ENCODE peak calls at places on chromosomes 12 and 14, in eight cellular contexts. A, C, N, P, K, S, T and U are unnamed samples.

GRCh38 chr12:104508752-104509446 is 52.2 kb downstream of the CHST11 start:
- DNase-seq in T (no peak), A (no peak), N (no peak), C (no peak), P (no peak), S (no peak), K (no peak), U (no peak)

GRCh38 chr14:102923920-102924486 is 1.5 kb downstream of the AMN start:
- DNase-seq in C (no peak), A (no peak), T (no peak), P (no peak), S (no peak), N (no peak), K (no peak), U (no peak)

GRCh38 chr12:93883436-93884154 is 206.4 kb downstream of the CRADD start:
- DNase-seq in K (no peak), C (no peak), T (no peak), A (no peak), P (no peak), S (peak; percentile 92), N (no peak), U (no peak)

GRCh38 chr12:126483145-126484068 is 1418.2 kb downstream of the AACS start:
- DNase-seq in C (no peak), T (no peak), A (no peak), K (no peak), S (peak; percentile 61), N (no peak), P (no peak), U (no peak)

GRCh38 chr12:104197264-104197663 is 18.3 kb upstream of the TXNRD1 start:
- DNase-seq in K (no peak), N (no peak), P (no peak), T (no peak), C (no peak), A (no peak), S (peak; percentile 52), U (no peak)

GRCh38 chr14:74048291-74048690 is 29.1 kb downstream of the BBOF1 start:
- DNase-seq in P (no peak), C (no peak), K (no peak), A (no peak), T (peak; percentile 20), S (no peak), N (no peak), U (no peak)

GRCh38 chr12:118185602-118186397 is 49.9 kb downstream of the PEBP1 start:
- DNase-seq in K (no peak), T (no peak), P (no peak), C (no peak), S (no peak), A (no peak), N (no peak), U (no peak)

GRCh38 chr12:121975029-121975428 is 46.7 kb upstream of the BCL7A start:
- DNase-seq in A (no peak), T (no peak), K (no peak), S (no peak), C (no peak), P (no peak), N (no peak), U (no peak)

GRCh38 chr12:49959570-49960473 is 1.9 kb upstream of the AQP5 start:
- DNase-seq in P (no peak), K (no peak), A (peak; percentile 19), T (peak; percentile 88), C (no peak), N (no peak), S (no peak), U (peak; percentile 46)

GRCh38 chr12:121812320-121812871 is 8.6 kb downstream of the SETD1B start:
- DNase-seq in C (peak; percentile 88), K (no peak), P (no peak), N (peak; percentile 78), A (peak; percentile 68), T (peak; percentile 53), S (peak; percentile 87), U (peak; percentile 80)

GRCh38 chr14:84375235-84375634 is 1154.7 kb upstream of the FLRT2 start:
- DNase-seq in N (no peak), P (no peak), A (no peak), S (no peak), K (no peak), C (no peak), T (peak; percentile 30), U (no peak)

GRCh38 chr14:39492267-39492666 is 60.0 kb upstream of the FBXO33 start:
- DNase-seq in P (no peak), C (no peak), N (no peak), S (peak; percentile 84), T (no peak), A (no peak), K (no peak), U (no peak)

GRCh38 chr14:49977126-49977841 is 84.4 kb downstream of the ARF6 start:
- DNase-seq in N (no peak), S (no peak), A (no peak), K (no peak), P (peak; percentile 76), T (peak; percentile 27), C (no peak), U (no peak)

GRCh38 chr12:89421093-89421835 is 69.0 kb upstream of the DUSP6 start:
- DNase-seq in C (no peak), N (no peak), K (no peak), S (no peak), P (no peak), A (no peak), T (no peak), U (no peak)
- TF ChIP-seq CTCF in C (peak; percentile 15), N (no peak), K (no peak), S (no peak), P (no peak), A (peak; percentile 40), T (no peak), U (no peak)

GRCh38 chr14:38053684-38054083 is 154.0 kb upstream of the SSTR1 start:
- DNase-seq in A (no peak), T (no peak), N (no peak), K (no peak), P (no peak), S (peak; percentile 21), C (no peak), U (no peak)

GRCh38 chr14:38056270-38056669 is 151.4 kb upstream of the SSTR1 start:
- DNase-seq in T (no peak), N (no peak), C (no peak), P (no peak), A (no peak), K (no peak), S (no peak), U (no peak)
- TF ChIP-seq CTCF in T (no peak), N (no peak), C (no peak), P (no peak), A (no peak), K (no peak), S (no peak), U (no peak)

GRCh38 chr12:14240873-14241220 is 124.6 kb upstream of the ATF7IP start:
- DNase-seq in K (no peak), C (no peak), A (no peak), S (no peak), N (no peak), P (no peak), T (no peak), U (no peak)

GRCh38 chr12:14243941-14244340 is 121.5 kb upstream of the ATF7IP start:
- DNase-seq in C (no peak), P (no peak), N (no peak), A (no peak), T (no peak), S (no peak), K (no peak), U (no peak)

GRCh38 chr12:14247166-14247565 is 118.3 kb upstream of the ATF7IP start:
- DNase-seq in S (no peak), N (no peak), C (no peak), A (no peak), K (no peak), T (no peak), P (no peak), U (no peak)

GRCh38 chr12:14249368-14249767 is 116.1 kb upstream of the ATF7IP start:
- DNase-seq in T (no peak), N (no peak), S (no peak), A (no peak), K (no peak), C (no peak), P (no peak), U (no peak)

GRCh38 chr12:14244876-14245669 is 120.4 kb upstream of the ATF7IP start:
- DNase-seq in A (no peak), S (no peak), N (no peak), C (no peak), T (peak; percentile 32), K (no peak), P (no peak), U (no peak)
- TF ChIP-seq CTCF in A (no peak), S (no peak), N (no peak), C (no peak), T (no peak), K (no peak), P (no peak), U (no peak)

DNA sequence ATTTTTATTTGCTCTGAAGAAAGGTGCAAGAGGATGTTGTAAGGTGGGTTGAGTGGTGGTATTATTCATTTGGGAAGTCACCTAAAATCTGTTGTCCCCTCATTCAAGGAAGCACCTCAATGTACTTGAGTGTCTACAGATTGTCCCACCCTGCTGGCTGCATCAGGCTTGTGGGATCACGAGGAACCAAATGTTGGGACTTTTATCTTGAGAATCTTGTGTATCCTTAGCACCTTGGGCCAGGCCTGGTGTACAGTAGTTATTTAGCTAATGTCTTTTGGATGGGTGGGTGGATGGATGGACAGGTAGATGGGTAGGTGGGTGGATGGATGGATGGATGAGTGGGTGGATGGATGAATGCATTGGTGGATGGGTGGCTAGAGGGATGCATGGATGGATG is 519.3 kb downstream of the BCL11B start:
- DNase-seq in C (no peak), P (no peak), T (no peak), A (no peak), N (no peak), K (no peak), S (no peak), U (no peak)
- TF ChIP-seq CTCF in C (no peak), P (no peak), T (no peak), A (no peak), N (no peak), K (no peak), S (no peak), U (no peak)

DNA sequence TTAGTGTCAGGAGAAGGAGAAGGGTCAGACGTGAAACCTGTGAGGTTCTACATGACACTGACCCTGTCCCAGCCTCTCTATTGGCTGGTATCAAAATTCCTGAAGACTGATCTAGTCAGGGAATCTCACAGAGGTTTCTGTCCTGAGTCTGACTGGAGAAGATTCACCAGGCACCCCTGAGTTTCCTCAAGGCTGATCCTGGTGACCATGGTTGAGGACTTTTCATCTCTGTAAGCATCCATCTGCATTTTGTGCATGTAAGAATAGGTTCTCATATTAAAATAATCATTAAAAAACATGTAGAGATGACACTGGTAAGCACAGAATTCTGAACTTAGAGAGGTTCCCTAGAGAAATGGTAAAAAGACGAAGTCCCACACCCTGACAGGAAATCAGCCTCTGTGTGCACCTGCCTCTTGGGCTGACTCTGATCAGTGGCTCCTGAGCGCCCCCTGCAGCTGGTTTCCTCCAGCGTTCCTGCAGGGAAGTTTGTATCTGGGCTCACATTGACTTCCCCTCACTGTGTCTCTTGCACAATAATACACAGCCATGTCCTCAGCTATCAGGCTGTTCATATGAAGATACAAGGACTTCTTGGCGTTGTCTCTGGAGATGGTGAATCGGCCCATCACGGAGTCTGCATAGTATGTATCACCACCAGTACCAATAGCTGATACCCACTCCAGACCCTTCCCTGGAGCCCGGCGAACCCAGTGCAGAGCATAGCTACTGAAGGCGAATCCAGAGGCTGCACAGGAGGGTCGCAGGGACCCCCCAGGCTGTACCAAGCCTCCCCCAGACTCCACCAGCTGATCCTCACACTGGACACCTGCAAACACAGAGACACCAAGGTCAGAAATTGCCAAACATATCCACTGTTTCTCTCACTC is 991.9 kb downstream of the TMEM121 start:
- DNase-seq in A (no peak), T (no peak), N (no peak), K (no peak), C (peak; percentile 72), S (no peak), P (peak; percentile 83), U (peak; percentile 62)
- TF ChIP-seq CTCF in A (no peak), T (no peak), N (no peak), K (no peak), C (peak; percentile 28), S (no peak), P (peak; percentile 73), U (peak; percentile 58)